ENCODE peak calls at places on chromosomes 7 and 10, in six cellular contexts. X is spleen, D is GM12878, A is SK-N-SH, R is K562, Z is HCT116. P is an unnamed sample. For H3K4me1, the result is how much of the 10 kb centered on the place peaks cover.

GRCh38 chr7:117132385-117133120 is 179.3 kb downstream of the ST7 start:
- DNase-seq in D (no peak), A (no peak), X (no peak), R (no peak), Z (peak), P (no peak)

GRCh38 chr7:51344406-51344805 is 27.8 kb upstream of the COBL start:
- DNase-seq in Z (no peak), A (no peak), R (no peak), X (no peak), D (no peak), P (no peak)

GRCh38 chr7:25854608-25855497 is 297.1 kb upstream of the NFE2L3 start:
- DNase-seq in R (peak), X (no peak), D (no peak), A (peak), Z (peak), P (peak)

GRCh38 chr10:123287594-123288247 is 133.5 kb downstream of the BUB3 start:
- DNase-seq in D (no peak), A (peak), R (no peak), X (no peak), Z (peak), P (no peak)

GRCh38 chr7:20513341-20513740 is 102.1 kb upstream of the ABCB5 start:
- DNase-seq in Z (no peak), D (no peak), R (no peak), A (no peak), X (no peak), P (no peak)

GRCh38 chr10:44249490-44249889 is 135.4 kb downstream of the CXCL12 start:
- DNase-seq in R (no peak), A (no peak), D (no peak), Z (no peak), X (no peak), P (no peak)

GRCh38 chr7:47381132-47381495 is 200.8 kb downstream of the TNS3 start:
- DNase-seq in A (no peak), D (no peak), Z (no peak), R (no peak), X (no peak), P (no peak)

GRCh38 chr10:80535671-80536360 is 1.9 kb upstream of the SH2D4B start:
- DNase-seq in A (no peak), Z (peak), R (peak), D (no peak), X (peak), P (peak)

GRCh38 chr7:24135003-24135817 is 148.8 kb upstream of the NPY start:
- DNase-seq in R (no peak), A (no peak), Z (no peak), X (no peak), D (peak), P (no peak)

GRCh38 chr7:4235596-4235995 is 446.5 kb upstream of the FOXK1 start:
- DNase-seq in A (no peak), X (no peak), D (no peak), Z (no peak), R (no peak), P (no peak)

GRCh38 chr10:68096913-68097509 is 12.3 kb upstream of the MYPN start:
- DNase-seq in R (no peak), A (no peak), D (no peak), X (no peak), Z (peak), P (no peak)

GRCh38 chr7:78787854-78788253 is 665.6 kb downstream of the MAGI2 start:
- DNase-seq in X (no peak), Z (no peak), A (no peak), R (no peak), D (no peak), P (no peak)

GRCh38 chr10:78640981-78641646 is 427.7 kb upstream of the ZMIZ1 start:
- DNase-seq in A (no peak), R (no peak), Z (no peak), X (no peak), D (no peak), P (no peak)

GRCh38 chr10:75465110-75465509 is 33.7 kb downstream of the LRMDA start:
- DNase-seq in D (no peak), X (no peak), Z (no peak), A (no peak), R (no peak), P (no peak)

GRCh38 chr7:2276107-2276506 is 34.1 kb downstream of the NUDT1 start:
- DNase-seq in D (no peak), R (no peak), A (peak), X (no peak), Z (no peak), P (no peak)

GRCh38 chr7:120274899-120275298 is 1.9 kb downstream of the KCND2 start:
- DNase-seq in X (no peak), R (no peak), D (no peak), A (no peak), Z (no peak), P (no peak)

GRCh38 chr10:77290528-77291155 is 347.0 kb downstream of the KCNMA1 start:
- DNase-seq in D (no peak), Z (no peak), R (no peak), A (no peak), X (no peak), P (no peak)

GRCh38 chr10:18254086-18254485 is 113.9 kb downstream of the CACNB2 start:
- DNase-seq in A (no peak), R (no peak), D (no peak), Z (no peak), X (no peak), P (no peak)

GRCh38 chr7:5553298-5553877 is 129.8 kb upstream of the TNRC18 start:
- DNase-seq in X (no peak), A (peak), D (no peak), Z (no peak), R (peak), P (no peak)

GRCh38 chr7:7315851-7316250 is 133.5 kb downstream of the C1GALT1 start:
- DNase-seq in X (no peak), R (no peak), Z (no peak), D (no peak), A (no peak), P (no peak)

GRCh38 chr10:122018951-122019413 is 30.0 kb downstream of the TACC2 start:
- DNase-seq in A (no peak), Z (no peak), R (no peak), X (no peak), D (no peak), P (no peak)

GRCh38 chr10:61617180-61617579 is 45.5 kb upstream of the CABCOCO1 start:
- DNase-seq in Z (no peak), D (no peak), A (no peak), R (no peak), X (no peak), P (no peak)

GRCh38 chr10:48612241-48612943 is 7.5 kb upstream of the ARHGAP22 start:
- DNase-seq in A (no peak), R (no peak), X (no peak), Z (no peak), D (no peak), P (no peak)

GRCh38 chr7:153518201-153518984 is 533.8 kb upstream of the DPP6 start:
- DNase-seq in Z (no peak), X (no peak), A (no peak), R (no peak), D (no peak), P (no peak)

GRCh38 chr7:148911626-148912025 is 27.5 kb upstream of the EZH2 start:
- DNase-seq in Z (peak), D (no peak), X (no peak), A (no peak), R (no peak), P (no peak)

GRCh38 chr7:99313204-99313573 is 12.5 kb upstream of the ARPC1A start:
- DNase-seq in A (no peak), R (no peak), Z (no peak), D (no peak), X (no peak), P (no peak)

GRCh38 chr7:134174797-134175261 is 47.7 kb downstream of the LRGUK start:
- DNase-seq in D (peak), R (peak), X (no peak), A (no peak), Z (peak), P (no peak)

GRCh38 chr7:101173752-101174244 is 6.3 kb downstream of the NAT16 start:
- DNase-seq in A (peak), R (peak), Z (peak), X (no peak), D (no peak), P (no peak)

GRCh38 chr10:59148701-59149100 is 27.7 kb upstream of the PHYHIPL start:
- DNase-seq in D (no peak), Z (no peak), A (no peak), R (no peak), X (no peak), P (no peak)

GRCh38 chr7:111096997-111097396 is 6.1 kb downstream of the LRRN3 start:
- DNase-seq in Z (no peak), X (no peak), D (no peak), R (no peak), A (no peak), P (no peak)

DNA sequence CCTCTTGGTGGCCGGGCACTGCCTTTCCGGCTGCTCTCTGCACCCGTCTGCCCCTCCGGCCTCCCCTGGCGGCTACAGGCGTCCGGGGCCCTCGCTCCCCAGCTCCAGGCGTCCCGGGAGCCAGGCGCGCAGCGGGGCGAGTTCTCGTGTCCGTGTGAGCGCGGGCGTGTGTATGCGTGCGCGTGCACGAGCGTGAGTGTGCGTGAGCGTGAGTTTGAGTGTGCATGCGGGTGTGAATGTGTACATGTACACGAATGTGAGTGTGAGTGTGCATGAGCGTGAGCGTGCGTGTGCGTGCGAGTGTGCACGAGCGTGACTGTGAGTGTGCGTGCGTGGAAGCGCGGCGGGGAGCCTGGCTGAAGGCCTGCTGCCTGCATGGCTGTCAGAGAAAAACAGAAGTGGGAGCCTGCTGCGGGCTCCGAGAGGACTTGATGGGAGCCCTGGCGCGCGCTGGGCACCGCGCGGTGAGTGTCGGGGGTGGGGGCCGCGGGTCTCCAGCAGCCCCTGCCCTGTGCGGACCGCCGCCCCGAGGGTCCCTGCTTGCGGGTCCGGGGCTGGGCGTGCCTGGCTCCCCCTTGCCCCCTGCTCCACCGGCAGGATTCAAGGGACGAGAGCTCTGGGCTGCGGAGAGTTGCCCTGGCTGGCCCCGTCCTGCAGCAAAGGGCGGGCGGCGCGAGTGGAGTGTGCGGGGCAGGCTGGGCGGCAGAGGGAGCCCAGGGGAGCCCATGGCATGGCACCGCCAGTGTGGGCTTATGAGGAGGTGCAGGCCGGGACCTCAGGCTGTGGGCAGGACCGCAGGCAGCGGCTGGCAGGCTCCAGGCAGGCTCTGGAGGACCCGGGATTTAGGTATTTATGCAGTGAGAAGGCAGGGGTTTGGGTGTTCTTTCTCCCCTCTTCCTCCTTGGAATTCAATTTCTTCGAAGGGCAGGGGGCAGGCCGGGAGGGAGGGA is 75.8 kb upstream of the EN2 start:
- DNase-seq in A (peak), Z (no peak), X (peak), R (no peak), D (no peak), P (no peak)
- TF ChIP-seq POLR2AphosphoS5 in A (no peak), Z (no peak), X (no peak), R (no peak), D (no peak), P (no peak)

GRCh38 chr10:119219747-119220320 is 12.5 kb downstream of the GRK5 start:
- DNase-seq in D (no peak), X (no peak), A (no peak), Z (no peak), R (no peak), P (no peak)
- H3K27ac ChIP-seq in D (no peak), X (no peak), A (no peak), Z (no peak), R (no peak), P (no peak)

GRCh38 chr10:102647433-102648268 is 3.4 kb downstream of the TRIM8 start:
- DNase-seq in R (no peak), Z (no peak), D (no peak), A (no peak), X (no peak), P (no peak)

GRCh38 chr10:102650655-102651454 is 6.6 kb downstream of the TRIM8 start:
- DNase-seq in Z (no peak), D (no peak), X (peak), R (no peak), A (no peak), P (no peak)

GRCh38 chr10:102649770-102650654 is 5.7 kb downstream of the TRIM8 start:
- DNase-seq in R (no peak), A (peak), D (no peak), Z (no peak), X (peak), P (no peak)

GRCh38 chr10:102648269-102648888 is 4.1 kb downstream of the TRIM8 start:
- DNase-seq in Z (no peak), A (no peak), D (no peak), X (no peak), R (no peak), P (no peak)

DNA sequence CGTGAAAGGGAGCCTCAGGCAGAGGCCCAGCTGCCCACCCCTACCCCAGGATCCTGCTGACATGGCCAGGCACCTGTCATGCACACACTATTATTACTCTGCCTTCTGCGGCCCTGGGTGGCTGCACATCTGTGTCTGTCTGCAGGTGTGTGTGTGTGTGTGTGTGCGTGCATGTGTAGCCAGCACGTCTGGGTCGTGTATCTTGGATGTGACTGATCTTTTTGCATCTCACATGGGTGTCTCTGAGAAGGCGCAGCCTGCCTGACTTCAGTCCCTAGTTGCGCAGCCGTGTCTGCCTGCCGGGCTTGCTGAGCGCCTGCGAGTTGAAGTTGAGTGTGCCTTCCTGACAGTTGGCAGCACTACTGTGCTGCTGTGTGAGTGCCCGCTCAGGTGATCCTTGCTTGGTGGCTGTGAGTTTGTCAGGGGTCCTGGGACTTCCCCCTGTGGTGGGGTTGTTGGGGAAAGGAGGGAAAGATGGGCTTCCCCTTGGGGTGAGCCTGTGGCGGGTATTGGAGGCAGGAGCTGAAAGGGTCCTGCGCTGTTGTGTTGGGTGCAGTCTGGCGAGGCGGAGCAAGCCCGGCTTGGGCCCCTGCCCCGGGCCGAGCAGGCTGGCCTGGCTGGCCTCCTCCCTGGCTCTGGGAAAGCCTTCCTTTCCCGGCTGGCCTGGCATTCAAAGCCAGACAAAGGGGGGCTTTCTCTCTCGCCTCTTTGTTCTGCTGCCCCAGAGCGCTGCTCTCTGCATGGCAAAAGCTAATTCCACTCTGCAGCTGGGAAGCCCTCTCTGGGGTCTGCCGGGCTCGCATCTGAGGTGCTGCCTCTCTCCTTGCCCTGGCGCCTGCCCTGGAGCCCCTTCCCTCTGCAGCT is 4.8 kb downstream of the TRIM8 start:
- DNase-seq in X (peak), R (no peak), A (peak), Z (no peak), D (no peak), P (no peak)
- H3K4me1 ChIP-seq in X (half or more), R (under half), A (under half), Z (under half), D (half or more), P (half or more)

GRCh38 chr7:130923930-130924329 is 189.9 kb upstream of the KLF14 start:
- DNase-seq in A (no peak), Z (no peak), D (no peak), R (no peak), X (no peak), P (no peak)
- TF ChIP-seq POLR2AphosphoS5 in A (no peak), Z (peak), D (no peak), R (no peak), X (peak), P (no peak)

GRCh38 chr7:105218939-105219770 is 169.6 kb downstream of the SRPK2 start:
- DNase-seq in X (no peak), D (no peak), R (no peak), A (no peak), Z (no peak), P (no peak)
- H3K27ac ChIP-seq in X (no peak), D (no peak), R (no peak), A (peak), Z (no peak), P (peak)

P was measured in suprapubic skin.